ENCODE peak calls at places on chromosomes 16 and 17, in four cellular contexts. W is HEK293T, F is K562, P is GM12878. H is an unnamed sample.

GRCh38 chr17:50613596-50613995 is 21.1 kb upstream of the ABCC3 start:
- DNase-seq in W (no peak), F (no peak), P (no peak), H (no peak)

GRCh38 chr16:59412275-59412841 is 678.2 kb upstream of the GOT2 start:
- DNase-seq in W (no peak), P (no peak), F (no peak), H (no peak)

GRCh38 chr17:21301593-21302550 is 17.4 kb downstream of the MAP2K3 start:
- DNase-seq in F (no peak), P (no peak), W (no peak), H (no peak)

GRCh38 chr16:89009343-89010209 is 32.6 kb upstream of the CBFA2T3 start:
- DNase-seq in F (no peak), P (no peak), W (no peak), H (no peak)

GRCh38 chr16:80997139-80997798 is 9.4 kb downstream of the CMC2 start:
- DNase-seq in F (no peak), P (peak; percentile 66), W (no peak), H (peak; percentile 83)

GRCh38 chr16:21645261-21645721 is 7.1 kb downstream of the IGSF6 start:
- DNase-seq in F (no peak), P (peak; percentile 69), W (no peak), H (no peak)

GRCh38 chr17:82244413-82245140 is 15.7 kb downstream of the SLC16A3 start:
- DNase-seq in F (peak; percentile 49), P (no peak), W (peak; percentile 42), H (no peak)

GRCh38 chr17:60077672-60078519 is 825 bp downstream of the HEATR6 start:
- DNase-seq in F (peak; percentile 44), P (no peak), W (no peak), H (no peak)

GRCh38 chr17:43778337-43779144 is at the start of gene DUSP3:
- DNase-seq in P (no peak), F (peak; percentile 94), W (peak; percentile 89), H (peak; percentile 92)

GRCh38 chr16:3021449-3022207 is 1.5 kb downstream of the TNFRSF12A start:
- DNase-seq in F (peak; percentile 84), W (peak; percentile 67), P (no peak), H (peak; percentile 68)

GRCh38 chr17:74417178-74418045 is 14.5 kb upstream of the GPRC5C start:
- DNase-seq in F (no peak), P (peak; percentile 56), W (no peak), H (peak; percentile 89)

GRCh38 chr17:76697702-76698465 is 12.9 kb downstream of the MXRA7 start:
- DNase-seq in P (no peak), W (peak; percentile 71), F (peak; percentile 72), H (no peak)

GRCh38 chr17:77428020-77428781 is 287.4 kb downstream of the SEC14L1 start:
- DNase-seq in W (no peak), F (peak; percentile 39), P (no peak), H (no peak)

GRCh38 chr16:4329354-4329775 is 13.5 kb downstream of the GLIS2 start:
- DNase-seq in P (no peak), F (no peak), W (no peak), H (no peak)

GRCh38 chr16:3934491-3935185 is 54.1 kb upstream of the CREBBP start:
- DNase-seq in P (no peak), F (no peak), W (no peak), H (no peak)

GRCh38 chr16:23324727-23325126 is 22.6 kb downstream of the SCNN1B start:
- DNase-seq in P (no peak), W (no peak), F (no peak), H (peak; percentile 44)

GRCh38 chr16:2520784-2521577 is 810 bp downstream of the AMDHD2 start:
- DNase-seq in F (peak; percentile 76), P (no peak), W (no peak), H (peak; percentile 70)

GRCh38 chr17:13584701-13585080 is 17.0 kb downstream of the HS3ST3A1 start:
- DNase-seq in W (no peak), P (no peak), F (no peak), H (no peak)
- TF ChIP-seq FOXK2 in W (no peak), P (no peak), F (no peak), H (no peak)

DNA sequence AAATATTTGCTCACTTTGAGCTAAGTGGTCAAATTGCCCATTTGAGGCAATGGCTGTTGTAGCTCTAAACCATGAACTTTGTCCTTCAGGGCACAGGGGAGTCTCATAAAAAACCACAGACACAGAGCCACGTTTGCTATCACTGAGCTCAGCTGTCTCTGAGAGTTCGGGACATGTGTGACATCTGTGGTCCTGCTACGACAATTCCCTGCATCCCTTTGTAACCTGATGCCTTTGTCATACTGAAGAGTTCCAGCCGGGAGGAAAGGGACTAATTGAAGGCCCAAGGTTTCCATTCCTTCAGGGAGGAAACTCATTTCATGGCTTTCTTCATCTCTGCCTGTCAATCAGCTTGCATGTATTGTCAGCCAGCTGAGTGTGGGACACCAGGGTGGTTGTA is 599.4 kb upstream of the CDH5 start:
- DNase-seq in P (no peak), F (peak; percentile 12), W (no peak), H (no peak)
- TF ChIP-seq FOXK2 in P (no peak), F (no peak), W (no peak), H (no peak)

GRCh38 chr16:53043986-53044571 is 8.6 kb downstream of the CHD9NB start:
- DNase-seq in P (no peak), F (no peak), W (peak; percentile 30), H (peak; percentile 68)
- TF ChIP-seq FOXK2 in P (no peak), F (no peak), W (no peak), H (no peak)

GRCh38 chr17:65368341-65368740 is 193.1 kb downstream of the AXIN2 start:
- DNase-seq in F (no peak), P (no peak), W (no peak), H (no peak)

GRCh38 chr17:65370669-65371126 is 190.8 kb downstream of the AXIN2 start:
- DNase-seq in W (peak; percentile 31), F (no peak), P (no peak), H (peak; percentile 90)

GRCh38 chr17:65366102-65366844 is 195.2 kb downstream of the AXIN2 start:
- DNase-seq in P (no peak), W (no peak), F (no peak), H (no peak)

GRCh38 chr17:65374966-65375365 is 186.5 kb downstream of the AXIN2 start:
- DNase-seq in P (no peak), W (no peak), F (no peak), H (no peak)

GRCh38 chr17:65371702-65372101 is 189.7 kb downstream of the AXIN2 start:
- DNase-seq in F (no peak), P (no peak), W (no peak), H (no peak)
- TF ChIP-seq FOXK2 in F (no peak), P (no peak), W (no peak), H (no peak)

DNA sequence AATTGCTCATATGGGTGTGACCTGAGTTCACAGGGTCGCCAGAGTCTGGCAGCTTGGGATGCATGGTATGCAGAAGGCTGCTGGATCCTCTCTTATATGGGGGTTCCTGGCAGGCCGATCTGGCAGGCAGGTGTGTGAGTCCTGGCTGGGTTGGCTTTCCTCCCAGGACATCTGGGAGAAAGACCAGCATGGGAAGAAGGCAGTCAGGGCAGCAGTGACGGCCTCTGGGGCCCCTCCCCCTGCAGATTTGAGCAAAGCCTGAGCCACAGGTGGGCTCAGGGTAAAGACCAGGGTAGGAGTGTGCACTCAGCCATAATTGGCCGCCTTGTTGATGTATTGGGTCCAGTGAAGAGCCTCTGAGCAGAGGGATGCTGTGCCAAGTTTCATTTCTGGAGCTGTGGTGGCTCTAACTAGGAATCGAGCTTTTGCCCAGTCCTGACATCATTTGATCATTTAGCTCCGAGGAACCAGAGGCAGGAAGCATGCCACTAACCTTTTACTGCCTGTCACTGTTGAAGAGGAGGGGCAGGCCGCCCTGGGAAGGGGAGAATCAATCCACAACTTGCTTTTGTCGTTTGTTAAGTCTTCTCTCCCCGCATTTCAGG is 174.3 kb downstream of the CCDC182 start:
- DNase-seq in P (no peak), W (no peak), F (no peak), H (no peak)
- TF ChIP-seq FOXK2 in P (no peak), W (no peak), F (no peak), H (no peak)

DNA sequence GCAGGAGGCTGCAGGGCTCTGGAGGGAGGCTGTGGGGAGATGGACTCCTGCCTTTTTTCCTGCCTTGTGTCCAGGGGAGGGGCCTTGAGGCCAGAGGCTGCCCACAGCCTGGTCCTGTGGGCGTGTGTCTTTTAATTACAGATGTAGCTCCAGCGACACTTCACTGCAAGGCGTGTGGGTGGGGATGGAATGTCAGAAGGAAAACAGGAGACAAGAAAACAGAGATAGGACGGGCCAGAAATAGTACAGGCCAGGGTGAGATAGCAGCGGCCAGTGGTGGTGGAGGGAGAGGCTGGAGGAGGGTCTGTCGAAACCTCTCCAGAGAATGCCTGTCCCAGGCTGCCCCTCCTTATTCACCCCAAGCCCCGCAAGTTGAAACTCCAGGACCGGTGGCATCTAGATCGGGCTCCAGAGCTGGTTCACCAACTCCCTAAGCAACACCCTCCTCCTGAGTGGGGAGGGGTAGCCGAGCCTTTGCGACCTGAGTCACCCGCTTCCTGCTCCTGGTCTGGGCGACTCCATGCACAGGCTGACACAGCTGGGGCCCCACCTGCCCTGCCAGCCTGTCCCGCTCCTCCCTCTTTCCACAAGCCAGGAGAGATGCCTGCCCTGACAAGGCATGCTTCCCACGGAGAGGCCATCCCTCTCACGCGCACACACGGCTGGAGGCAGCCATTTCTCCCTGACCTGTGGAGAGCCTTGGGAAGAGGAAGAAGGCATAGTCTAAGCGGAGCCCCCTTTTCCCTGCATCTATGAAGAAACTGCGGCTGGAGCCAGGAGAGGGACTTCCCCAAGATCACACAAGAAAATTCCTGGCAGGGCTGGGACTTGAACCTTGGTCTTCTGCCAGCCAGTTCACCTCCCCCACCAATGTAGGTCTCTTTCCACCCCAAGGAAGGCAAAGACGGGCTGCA is 6.6 kb upstream of the JUP start:
- DNase-seq in W (no peak), P (no peak), F (peak; percentile 77), H (peak; percentile 68)
- TF ChIP-seq FOXK2 in W (no peak), P (no peak), F (peak; percentile 86), H (no peak)

DNA sequence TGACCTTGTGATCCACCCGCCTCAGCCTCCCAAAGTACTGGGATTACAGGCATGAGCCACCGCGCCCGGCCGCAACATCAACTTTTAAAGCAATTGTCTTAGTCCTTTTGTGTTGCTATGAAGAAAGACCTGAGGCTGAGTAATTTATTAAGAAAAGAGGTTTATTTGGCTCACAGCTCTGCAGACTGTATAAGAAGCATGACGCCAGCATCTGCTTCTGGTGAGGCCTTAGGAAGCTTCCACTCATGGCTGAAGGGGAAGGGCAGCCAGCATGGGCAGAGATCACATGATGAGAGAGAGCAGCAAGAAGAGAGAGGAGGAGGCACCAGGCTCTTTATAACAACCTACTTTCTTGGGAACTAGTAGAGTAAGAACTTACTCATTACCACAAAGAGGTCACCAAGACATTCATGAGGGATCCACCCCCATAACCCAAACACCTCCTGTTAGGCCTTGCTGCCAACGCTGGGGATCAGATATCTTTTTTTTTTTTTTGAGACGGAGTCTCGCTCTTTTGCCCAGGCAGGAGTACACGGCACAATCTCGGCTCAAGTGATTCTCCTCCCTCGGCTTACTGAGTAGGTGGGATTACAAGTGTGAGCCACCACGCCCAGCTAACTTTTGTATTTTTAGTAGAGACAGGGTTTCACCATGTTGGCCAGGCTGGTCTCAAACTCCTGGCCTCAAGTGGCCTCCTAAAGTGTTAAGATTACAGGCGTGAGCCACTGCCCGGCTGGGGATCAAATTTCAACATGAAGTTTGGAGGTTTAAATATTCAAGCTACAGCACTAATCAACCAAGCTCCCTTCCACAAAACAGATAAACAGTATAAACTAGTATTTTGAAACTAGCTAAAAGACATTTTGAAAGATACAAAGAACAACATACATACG is 21.4 kb upstream of the GPT2 start:
- DNase-seq in F (no peak), W (no peak), P (no peak), H (no peak)
- TF ChIP-seq FOXK2 in F (no peak), W (no peak), P (no peak), H (no peak)

H was measured in HepG2.